ENCODE peak calls at places on chromosome 10, in six cellular contexts. B, G, X, V, P and A are unnamed samples.

GRCh38 chr10:129335396-129335795 is 131.6 kb upstream of the MGMT start:
- DNase-seq in B (no peak), G (no peak), X (no peak), V (no peak), P (no peak), A (no peak)

GRCh38 chr10:118993214-118993613 is 36.3 kb upstream of the NANOS1 start:
- DNase-seq in B (no peak), G (no peak), X (no peak), V (no peak), P (no peak), A (no peak)

GRCh38 chr10:79285315-79286185 is 61.7 kb upstream of the PPIF start:
- DNase-seq in B (peak), G (no peak), X (no peak), V (no peak), P (no peak), A (no peak)

GRCh38 chr10:30827531-30828120 is 198.1 kb upstream of the LYZL2 start:
- DNase-seq in B (no peak), G (peak), X (no peak), V (no peak), P (no peak), A (no peak)

GRCh38 chr10:79298403-79299244 is 48.6 kb upstream of the PPIF start:
- DNase-seq in B (no peak), G (no peak), X (no peak), V (peak), P (no peak), A (no peak)

GRCh38 chr10:131819241-131820072 is 81.4 kb upstream of the PPP2R2D start:
- DNase-seq in B (no peak), G (no peak), X (no peak), V (no peak), P (no peak), A (peak)

GRCh38 chr10:33791295-33791694 is 456.8 kb upstream of the NRP1 start:
- DNase-seq in B (no peak), G (no peak), X (no peak), V (no peak), P (no peak), A (no peak)

GRCh38 chr10:1311707-1312106 is 255.5 kb downstream of the WDR37 start:
- DNase-seq in B (no peak), G (no peak), X (no peak), V (no peak), P (no peak), A (no peak)

GRCh38 chr10:60646966-60647796 is 131.1 kb upstream of the CDK1 start:
- DNase-seq in B (no peak), G (peak), X (peak), V (peak), P (peak), A (no peak)

GRCh38 chr10:31936933-31937332 is 8.3 kb upstream of the ARHGAP12 start:
- DNase-seq in B (no peak), G (no peak), X (no peak), V (no peak), P (no peak), A (no peak)

GRCh38 chr10:43250925-43251663 is 15.8 kb downstream of the RASGEF1A start:
- DNase-seq in B (peak), G (peak), X (no peak), V (peak), P (no peak), A (peak)

GRCh38 chr10:34861293-34862004 is 46.4 kb upstream of the PARD3 start:
- DNase-seq in B (no peak), G (no peak), X (no peak), V (no peak), P (peak), A (no peak)

GRCh38 chr10:49538381-49539319 is at the start of gene ERCC6:
- DNase-seq in B (peak), G (peak), X (peak), V (peak), P (peak), A (peak)
- TF ChIP-seq CTCF in B (no peak), G (peak), X (no peak), V (no peak), P (no peak), A (no peak)

DNA sequence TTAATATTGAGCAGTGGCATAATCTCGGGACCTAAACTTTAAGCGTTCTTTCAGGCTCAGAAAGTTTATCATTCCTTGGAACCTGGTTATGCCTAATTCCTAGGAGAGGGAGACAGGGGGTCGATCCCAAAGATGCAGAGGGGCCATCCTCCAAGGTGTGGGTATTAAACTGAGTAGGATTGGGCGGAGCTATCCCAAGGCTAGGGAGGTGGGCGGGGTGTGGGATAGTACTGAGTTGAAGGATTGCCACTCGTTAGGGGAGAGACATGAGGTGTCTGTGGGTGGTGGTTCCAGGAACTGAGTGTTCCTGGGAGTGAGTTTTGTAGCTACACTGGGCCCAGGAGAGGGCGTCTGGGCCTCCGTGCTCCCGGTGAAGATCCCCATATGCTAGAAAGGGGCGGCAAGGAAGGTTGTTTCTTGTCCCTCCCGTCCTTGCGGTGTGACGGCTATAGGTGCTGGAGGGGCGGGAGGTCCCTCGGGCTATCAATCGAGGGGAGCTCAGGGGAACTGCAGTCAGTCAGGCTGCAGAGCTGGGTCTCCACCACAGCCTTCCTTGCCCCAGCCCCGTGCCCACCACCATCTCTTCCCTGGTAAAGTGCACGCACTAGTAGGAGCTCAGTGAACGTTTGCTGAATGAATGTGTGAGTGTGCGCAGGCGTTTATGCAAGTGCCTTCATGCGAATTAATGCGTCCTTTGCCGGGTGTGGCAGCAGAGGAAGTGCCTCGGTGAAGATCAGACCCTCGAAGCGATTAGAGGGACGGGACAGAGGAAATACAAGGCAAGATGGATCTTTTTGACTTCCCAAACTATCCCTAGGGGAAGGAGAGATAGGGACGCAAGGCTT is 3.0 kb upstream of the HMX2 start:
- DNase-seq in B (no peak), G (no peak), X (no peak), V (no peak), P (peak), A (no peak)
- TF ChIP-seq CTCF in B (no peak), G (no peak), X (no peak), V (no peak), P (no peak), A (no peak)

GRCh38 chr10:4648968-4649367 is 177.0 kb upstream of the AKR1E2 start:
- DNase-seq in B (no peak), G (no peak), X (no peak), V (no peak), P (no peak), A (no peak)

GRCh38 chr10:4650109-4650508 is 175.9 kb upstream of the AKR1E2 start:
- DNase-seq in B (no peak), G (no peak), X (no peak), V (no peak), P (no peak), A (no peak)

GRCh38 chr10:4652111-4653010 is 173.6 kb upstream of the AKR1E2 start:
- DNase-seq in B (no peak), G (no peak), X (no peak), V (no peak), P (no peak), A (no peak)

GRCh38 chr10:4651404-4652037 is 174.5 kb upstream of the AKR1E2 start:
- DNase-seq in B (no peak), G (no peak), X (no peak), V (no peak), P (no peak), A (no peak)

GRCh38 chr10:4650572-4650971 is 175.4 kb upstream of the AKR1E2 start:
- DNase-seq in B (no peak), G (no peak), X (no peak), V (no peak), P (no peak), A (no peak)
- TF ChIP-seq CTCF in B (no peak), G (no peak), X (no peak), V (no peak), P (no peak), A (no peak)

GRCh38 chr10:24949616-24950015 is 2.8 kb downstream of the PRTFDC1 start:
- DNase-seq in B (no peak), G (no peak), X (no peak), V (no peak), P (no peak), A (no peak)

GRCh38 chr10:24947304-24948097 is 4.9 kb downstream of the PRTFDC1 start:
- DNase-seq in B (no peak), G (peak), X (no peak), V (no peak), P (no peak), A (no peak)

GRCh38 chr10:24950439-24950838 is 2.0 kb downstream of the PRTFDC1 start:
- DNase-seq in B (no peak), G (no peak), X (no peak), V (no peak), P (no peak), A (no peak)

DNA sequence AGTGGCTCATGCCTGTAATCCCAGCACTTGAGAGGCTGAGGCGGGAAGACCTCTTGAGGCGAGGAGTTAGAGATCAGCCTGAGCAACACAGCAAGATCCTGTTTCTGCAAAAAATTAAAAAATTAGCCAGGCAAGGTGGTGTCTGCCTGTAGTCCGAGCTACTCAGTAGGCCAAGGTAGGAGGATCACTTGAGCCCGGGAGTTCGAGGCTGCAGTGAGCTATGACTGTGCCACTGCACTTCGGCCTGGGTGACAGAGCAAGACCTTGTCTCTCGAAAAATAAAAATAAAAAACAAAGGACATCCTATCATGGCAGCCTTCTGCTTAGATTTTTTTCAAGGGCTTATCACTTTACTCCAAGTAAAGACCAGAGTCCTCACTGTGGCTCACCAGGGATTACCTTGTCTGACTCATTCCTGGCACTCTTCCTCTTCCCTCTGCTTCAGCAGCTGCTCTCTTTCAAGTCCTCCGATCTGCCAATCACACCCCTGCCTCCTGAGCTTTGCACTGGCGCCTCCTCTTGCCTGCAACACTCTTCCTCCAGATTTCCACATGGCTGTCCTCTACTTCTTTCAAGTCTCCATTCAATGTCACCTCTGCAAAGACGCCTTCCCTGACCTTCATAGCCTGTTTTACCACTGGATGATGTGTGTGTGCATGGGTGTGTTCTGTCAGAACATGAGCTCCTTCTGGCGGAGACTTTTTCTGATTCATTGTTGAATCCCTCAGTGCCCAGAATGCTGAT is 7.7 kb downstream of the PRTFDC1 start:
- DNase-seq in B (no peak), G (peak), X (no peak), V (peak), P (peak), A (no peak)
- TF ChIP-seq CTCF in B (no peak), G (no peak), X (no peak), V (no peak), P (no peak), A (no peak)

DNA sequence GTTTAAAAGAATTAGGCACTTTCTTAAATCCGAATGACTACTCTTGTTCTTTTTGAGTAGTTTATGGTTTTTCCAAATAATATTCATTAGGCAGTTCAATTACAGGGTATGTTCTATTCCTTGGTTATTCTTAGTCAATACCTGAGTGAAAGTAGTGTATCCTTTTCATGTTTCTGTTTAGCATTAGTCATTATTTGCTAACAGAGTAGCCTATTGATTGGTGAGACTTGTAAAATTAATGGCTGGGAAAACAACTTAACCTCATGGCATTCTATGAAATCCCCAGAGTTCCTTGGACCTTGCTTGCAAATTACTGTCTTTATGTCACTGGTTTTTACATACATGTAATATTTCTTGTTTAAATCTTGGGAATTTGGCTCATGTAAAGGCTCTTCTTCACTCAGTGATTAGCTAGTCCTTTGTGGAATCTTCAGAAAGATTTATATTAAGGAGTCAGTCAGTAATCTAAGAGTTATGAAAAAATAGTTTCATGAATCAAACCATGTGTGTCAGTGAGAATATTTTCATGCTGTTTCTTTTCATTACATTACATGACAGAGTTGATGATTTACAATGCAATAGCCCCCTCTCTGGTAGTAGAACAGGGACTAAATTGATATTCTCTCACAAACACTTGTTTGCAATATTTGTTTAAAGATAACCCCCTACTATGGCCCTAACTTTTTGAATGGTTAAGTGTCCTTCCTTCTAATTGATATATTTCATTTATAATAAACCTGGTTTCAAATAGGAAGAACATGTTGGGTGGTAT is 81.5 kb upstream of the LRRTM3 start:
- DNase-seq in B (no peak), G (no peak), X (no peak), V (no peak), P (no peak), A (no peak)
- TF ChIP-seq CTCF in B (no peak), G (no peak), X (no peak), V (no peak), P (no peak), A (no peak)

GRCh38 chr10:99799613-99800012 is 17.2 kb downstream of the ABCC2 start:
- DNase-seq in B (no peak), G (no peak), X (no peak), V (no peak), P (no peak), A (no peak)
- TF ChIP-seq CTCF in B (no peak), G (no peak), X (no peak), V (no peak), P (no peak), A (no peak)

GRCh38 chr10:121498071-121498470 is 100.2 kb downstream of the FGFR2 start:
- DNase-seq in B (no peak), G (no peak), X (no peak), V (no peak), P (no peak), A (no peak)
- TF ChIP-seq CTCF in B (no peak), G (no peak), X (no peak), V (no peak), P (no peak), A (no peak)

DNA sequence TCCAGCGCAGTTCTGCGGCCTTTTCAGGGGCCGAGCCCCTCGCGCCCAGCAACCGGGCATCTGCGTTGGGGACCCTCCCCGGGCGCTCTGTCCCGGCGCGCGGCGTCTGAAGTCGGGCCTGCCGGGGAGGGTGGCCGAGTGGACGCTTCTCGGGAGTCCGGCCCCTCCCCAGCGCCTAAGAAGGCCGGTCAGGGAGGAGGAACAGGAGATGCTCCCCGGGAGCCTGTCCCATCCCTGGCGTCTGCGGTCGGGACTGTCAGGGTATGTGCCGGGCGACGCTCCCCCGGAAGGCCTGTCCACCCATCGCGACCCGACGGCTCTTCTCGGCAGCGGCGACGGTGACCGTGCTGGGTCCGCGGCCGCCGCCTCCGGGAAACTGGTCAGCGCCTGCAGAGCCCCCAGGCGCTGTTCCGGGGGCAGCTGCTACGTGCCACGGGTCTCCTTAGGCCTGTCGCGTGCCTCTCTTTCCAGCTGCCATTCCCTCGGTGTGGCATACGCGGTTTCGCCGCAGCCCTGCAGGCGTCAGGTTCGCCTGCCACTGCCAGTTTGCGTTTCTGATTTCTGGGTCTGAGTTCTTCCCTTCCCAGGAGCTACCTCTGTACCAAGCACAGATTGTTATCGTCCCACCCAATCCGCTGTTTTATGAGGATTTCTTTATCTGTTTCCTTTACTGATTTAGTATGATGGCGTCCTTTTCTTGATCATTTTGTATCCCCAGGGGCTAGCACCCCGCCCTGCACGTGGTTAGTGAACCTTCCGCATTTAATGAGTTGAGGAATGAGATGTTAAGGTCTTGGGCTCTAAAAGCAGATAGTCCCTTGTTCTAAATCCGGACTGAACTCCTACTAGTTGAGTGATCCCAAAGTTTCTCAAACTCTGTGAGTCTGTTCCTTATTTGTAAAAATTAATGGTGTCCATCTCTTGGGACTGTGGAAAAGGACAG is 782 bp downstream of the IFIT5 start:
- DNase-seq in B (peak), G (peak), X (peak), V (peak), P (peak), A (peak)
- TF ChIP-seq CTCF in B (no peak), G (peak), X (no peak), V (no peak), P (no peak), A (no peak)

GRCh38 chr10:45278860-45279498 is 36.4 kb downstream of the OR13A1 start:
- DNase-seq in B (no peak), G (no peak), X (no peak), V (no peak), P (no peak), A (no peak)

GRCh38 chr10:45286980-45287379 is 28.4 kb downstream of the OR13A1 start:
- DNase-seq in B (no peak), G (no peak), X (no peak), V (no peak), P (no peak), A (no peak)

GRCh38 chr10:45279702-45280101 is 35.7 kb downstream of the OR13A1 start:
- DNase-seq in B (no peak), G (no peak), X (no peak), V (no peak), P (no peak), A (no peak)

GRCh38 chr10:45280113-45280512 is 35.3 kb downstream of the OR13A1 start:
- DNase-seq in B (no peak), G (peak), X (no peak), V (no peak), P (peak), A (no peak)

DNA sequence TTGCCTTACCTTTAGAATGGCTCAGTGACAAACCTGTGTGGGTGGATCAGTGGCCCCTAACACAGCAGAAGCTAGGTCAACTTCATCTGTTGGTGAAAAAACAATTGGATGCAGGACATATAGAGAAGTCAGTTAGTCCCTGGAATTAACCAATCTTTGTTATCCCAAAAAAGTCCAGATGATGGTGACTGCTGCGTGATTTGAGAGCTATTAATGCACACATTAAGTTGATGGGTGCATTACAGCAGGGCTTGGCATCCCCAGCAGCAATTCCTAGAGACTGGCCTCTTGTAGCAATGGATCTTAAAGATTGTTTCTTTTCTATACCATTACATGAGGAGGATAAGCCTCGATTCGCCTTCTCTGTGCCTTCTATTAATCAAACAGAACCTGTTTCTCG is 33.3 kb downstream of the OR13A1 start:
- DNase-seq in B (no peak), G (no peak), X (no peak), V (no peak), P (no peak), A (no peak)
- TF ChIP-seq CTCF in B (no peak), G (no peak), X (no peak), V (no peak), P (no peak), A (no peak)